ENCODE peak calls at places on chromosome 5, in ten cellular contexts. F is GM23248; A is aorta; S is astrocyte of the spinal cord; W is SW480; Z is non-pigmented ciliary epithelial cell; B is NCI-H1092 treated with DMSO at 0.1 percent for 48 hours; L is NCI-H2029; T is activated CD8-positive, alpha-beta T cell treated with anti-CD3 and anti-CD28 coated beads for 36 hours; I is NCI-H446. V is an unnamed sample.

GRCh38 chr5:2685651-2686050 is 65.8 kb downstream of the IRX2 start:
- DNase-seq in Z (no peak), S (peak; percentile 90), F (peak; percentile 50), I (no peak), B (no peak), L (peak; percentile 50), A (no peak), T (no peak), W (peak; percentile 66), V (no peak)

GRCh38 chr5:59272744-59273427 is 620.6 kb downstream of the PDE4D start:
- DNase-seq in F (no peak), B (no peak), Z (no peak), W (no peak), A (no peak), T (no peak), I (no peak), L (no peak), S (no peak), V (no peak)

GRCh38 chr5:135498662-135498995 is 37.1 kb downstream of the NEUROG1 start:
- DNase-seq in F (no peak), W (no peak), Z (no peak), B (no peak), L (no peak), I (no peak), A (no peak), T (no peak), S (no peak), V (no peak)

GRCh38 chr5:138961221-138961620 is 86.1 kb upstream of the LRRTM2 start:
- DNase-seq in I (no peak), Z (no peak), L (no peak), F (no peak), W (no peak), A (no peak), T (no peak), B (no peak), S (no peak), V (no peak)

GRCh38 chr5:76956033-76956432 is 3.2 kb downstream of the CRHBP start:
- DNase-seq in T (no peak), A (no peak), L (no peak), S (no peak), I (no peak), W (no peak), F (no peak), B (no peak), Z (no peak), V (no peak)

GRCh38 chr5:166251786-166252185 is 2039.7 kb upstream of the WWC1 start:
- DNase-seq in S (no peak), F (no peak), B (no peak), I (no peak), T (no peak), Z (no peak), A (no peak), W (no peak), L (no peak), V (no peak)

GRCh38 chr5:93611510-93611899 is 28.5 kb downstream of the NR2F1 start:
- DNase-seq in L (no peak), F (no peak), W (no peak), S (peak; percentile 33), A (no peak), Z (no peak), B (no peak), T (no peak), I (no peak), V (no peak)

GRCh38 chr5:156149203-156149602 is 177.8 kb upstream of the SGCD start:
- DNase-seq in S (no peak), A (no peak), W (no peak), Z (no peak), I (no peak), B (no peak), L (no peak), T (no peak), F (peak; percentile 25), V (no peak)

GRCh38 chr5:7851617-7852289 is 820 bp upstream of the CFAP90 start:
- DNase-seq in Z (no peak), B (no peak), I (no peak), A (no peak), W (no peak), F (no peak), L (no peak), T (peak; percentile 16), S (no peak), V (no peak)

GRCh38 chr5:72067682-72068470 is 39.4 kb upstream of the MAP1B start:
- DNase-seq in B (no peak), S (peak; percentile 88), A (no peak), I (no peak), Z (peak; percentile 87), L (no peak), F (peak; percentile 94), T (no peak), W (peak; percentile 82), V (no peak)

GRCh38 chr5:167453518-167454020 is 837.9 kb upstream of the WWC1 start:
- DNase-seq in W (no peak), S (peak; percentile 14), I (no peak), F (no peak), L (no peak), T (no peak), A (no peak), Z (no peak), B (no peak), V (no peak)

GRCh38 chr5:153678617-153679329 is 188.3 kb downstream of the GRIA1 start:
- DNase-seq in L (peak; percentile 64), B (no peak), Z (no peak), S (no peak), I (no peak), A (no peak), W (no peak), F (no peak), T (no peak), V (no peak)

GRCh38 chr5:137752873-137753226 is 1.3 kb downstream of the HNRNPA0 start:
- DNase-seq in F (no peak), L (no peak), S (no peak), B (no peak), T (peak; percentile 59), Z (no peak), W (peak; percentile 51), I (no peak), A (peak; percentile 54), V (no peak)

GRCh38 chr5:181223729-181224389 is 778 bp downstream of the TRIM41 start:
- DNase-seq in Z (no peak), A (peak; percentile 80), F (peak; percentile 64), B (no peak), S (no peak), L (no peak), W (no peak), I (no peak), T (peak; percentile 78), V (no peak)

GRCh38 chr5:114308017-114308416 is 53.9 kb upstream of the KCNN2 start:
- DNase-seq in B (no peak), I (no peak), T (no peak), L (no peak), Z (no peak), A (no peak), F (no peak), W (no peak), S (no peak), V (no peak)

V was measured in suprapubic skin.